ENCODE peak calls at places on chromosomes 5 and 9, in nine cellular contexts. Q is stomach, M is HCT116, F is heart right ventricle, A is sigmoid colon, C is neural progenitor cell, B is psoas muscle, J is OCI-LY7, W is esophagus squamous epithelium. G is an unnamed sample. For H3K4me1 and H3K36me3, the result is how much of the 10 kb centered on the place peaks cover.

GRCh38 chr5:113336975-113337374 is 97.8 kb downstream of the TSSK1B start:
- DNase-seq in B (peak), F (peak), J (peak), A (no peak), W (no peak), M (peak), Q (no peak), C (peak), G (no peak)

GRCh38 chr5:134503088-134503936 is 22.2 kb upstream of the JADE2 start:
- DNase-seq in C (no peak), W (no peak), F (peak), M (peak), J (no peak), B (peak), Q (peak), A (peak), G (no peak)

GRCh38 chr5:66850354-66851075 is 254.3 kb downstream of the MAST4 start:
- DNase-seq in F (no peak), J (no peak), M (no peak), A (no peak), W (no peak), Q (no peak), C (no peak), B (no peak), G (no peak)

GRCh38 chr5:81815318-81815717 is 64.4 kb upstream of the SSBP2 start:
- DNase-seq in F (no peak), B (no peak), C (no peak), W (no peak), Q (no peak), A (no peak), J (no peak), M (no peak), G (no peak)

GRCh38 chr5:6744841-6745705 is 31.8 kb downstream of the TENT4A start:
- DNase-seq in J (no peak), C (no peak), B (no peak), Q (no peak), W (no peak), A (peak), F (no peak), M (no peak), G (no peak)

GRCh38 chr5:75491621-75492020 is 19.8 kb downstream of the CERT1 start:
- DNase-seq in A (no peak), M (no peak), F (no peak), W (no peak), Q (no peak), C (no peak), B (no peak), J (no peak), G (no peak)

GRCh38 chr5:168891175-168891812 is 312.1 kb upstream of the PANK3 start:
- DNase-seq in Q (no peak), A (no peak), F (no peak), M (no peak), B (no peak), C (no peak), J (no peak), W (no peak), G (no peak)

GRCh38 chr5:54658014-54658413 is 140.5 kb downstream of the SNX18 start:
- DNase-seq in M (no peak), C (no peak), F (peak), A (no peak), J (no peak), B (no peak), Q (no peak), W (no peak), G (no peak)

GRCh38 chr9:137168907-137169763 is 716 bp downstream of the LRRC26 start:
- DNase-seq in J (no peak), W (no peak), B (no peak), M (peak), C (peak), F (no peak), Q (peak), A (no peak), G (no peak)

GRCh38 chr5:57889558-57889957 is 406.9 kb upstream of the ACTBL2 start:
- DNase-seq in M (peak), A (no peak), C (peak), W (no peak), F (peak), Q (no peak), B (no peak), J (no peak), G (no peak)

GRCh38 chr5:176912115-176912514 is 13.0 kb upstream of the HK3 start:
- DNase-seq in M (no peak), Q (no peak), J (no peak), C (no peak), A (no peak), F (no peak), B (no peak), W (no peak), G (no peak)

GRCh38 chr9:134605351-134605968 is 36.1 kb upstream of the COL5A1 start:
- DNase-seq in W (no peak), F (peak), J (no peak), C (no peak), A (no peak), M (no peak), Q (peak), B (no peak), G (no peak)

GRCh38 chr5:150323819-150324218 is 21.1 kb upstream of the ARSI start:
- DNase-seq in J (no peak), M (no peak), B (no peak), Q (no peak), A (no peak), F (no peak), W (no peak), C (no peak), G (no peak)

GRCh38 chr9:78210841-78211301 is 25.0 kb upstream of the CEP78 start:
- DNase-seq in C (no peak), B (no peak), J (peak), A (no peak), M (no peak), W (no peak), F (no peak), Q (no peak), G (no peak)

GRCh38 chr9:108569624-108570023 is 286.2 kb downstream of the ACTL7B start:
- DNase-seq in M (no peak), B (no peak), C (no peak), W (no peak), Q (no peak), A (no peak), F (no peak), J (no peak), G (no peak)

GRCh38 chr9:5453673-5454072 is 3.3 kb downstream of the CD274 start:
- DNase-seq in C (no peak), F (no peak), J (no peak), W (no peak), B (no peak), A (no peak), Q (no peak), M (no peak), G (no peak)

GRCh38 chr5:17169507-17169906 is 47.9 kb upstream of the BASP1 start:
- DNase-seq in F (no peak), A (no peak), B (no peak), C (no peak), W (no peak), J (no peak), M (no peak), Q (no peak), G (no peak)

GRCh38 chr9:14415947-14416346 is 102.0 kb upstream of the NFIB start:
- DNase-seq in B (no peak), Q (no peak), F (no peak), W (no peak), M (no peak), J (no peak), A (no peak), C (no peak), G (no peak)

GRCh38 chr5:76692274-76692540 is 23.7 kb upstream of the F2R start:
- DNase-seq in M (no peak), Q (no peak), C (no peak), J (no peak), F (no peak), A (no peak), W (no peak), B (no peak), G (no peak)

DNA sequence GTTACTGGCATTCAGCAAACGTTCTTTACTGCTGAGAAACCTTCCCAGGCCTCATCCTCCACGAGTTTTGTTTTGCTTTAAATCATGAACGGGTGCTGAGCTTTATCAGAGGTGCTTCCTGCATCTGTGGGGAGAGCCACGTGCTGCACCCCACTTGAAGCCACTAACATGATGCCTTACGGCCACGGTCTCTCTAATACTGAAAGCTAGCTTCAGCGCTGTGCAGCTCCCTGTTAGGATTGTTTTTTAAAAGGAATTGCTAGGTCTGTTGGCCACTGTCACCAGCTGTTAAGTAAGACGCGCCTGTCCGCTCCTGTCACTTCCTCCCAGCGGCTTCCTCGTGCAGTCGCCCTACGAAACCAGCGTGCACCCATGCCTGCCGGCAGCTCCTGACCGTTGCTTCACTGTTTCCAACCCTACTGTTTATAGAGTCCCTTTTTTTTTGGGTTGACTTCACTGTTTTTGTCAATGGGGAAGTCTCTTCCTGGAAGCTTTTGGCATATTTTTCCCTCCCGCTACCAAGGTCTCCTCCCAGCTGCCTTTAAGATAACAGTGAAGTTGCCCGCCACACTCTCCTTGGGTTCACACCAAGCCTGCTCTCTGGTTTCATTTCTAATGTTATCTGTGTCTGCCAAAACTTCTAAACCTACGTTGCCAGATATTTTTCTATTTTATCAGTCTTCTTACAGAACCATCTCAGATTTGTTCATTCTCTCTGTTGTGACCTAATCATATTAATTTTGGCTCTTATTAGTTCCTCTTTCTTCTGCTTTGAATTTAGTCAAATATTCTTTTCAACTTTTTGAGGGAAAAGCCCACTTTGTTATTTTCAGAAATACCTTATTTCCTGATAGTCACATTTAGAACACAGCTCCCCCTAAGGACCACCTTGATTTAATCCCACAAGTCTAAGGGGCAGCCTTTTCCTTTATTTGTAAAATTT is 20.2 kb downstream of the LPCAT1 start:
- DNase-seq in B (peak), C (no peak), J (peak), F (peak), A (no peak), M (no peak), W (no peak), Q (peak), G (peak)
- TF ChIP-seq CTCF in B (no peak), C (peak), J (peak), F (no peak), A (no peak), M (no peak), W (no peak), Q (no peak), G (no peak)

DNA sequence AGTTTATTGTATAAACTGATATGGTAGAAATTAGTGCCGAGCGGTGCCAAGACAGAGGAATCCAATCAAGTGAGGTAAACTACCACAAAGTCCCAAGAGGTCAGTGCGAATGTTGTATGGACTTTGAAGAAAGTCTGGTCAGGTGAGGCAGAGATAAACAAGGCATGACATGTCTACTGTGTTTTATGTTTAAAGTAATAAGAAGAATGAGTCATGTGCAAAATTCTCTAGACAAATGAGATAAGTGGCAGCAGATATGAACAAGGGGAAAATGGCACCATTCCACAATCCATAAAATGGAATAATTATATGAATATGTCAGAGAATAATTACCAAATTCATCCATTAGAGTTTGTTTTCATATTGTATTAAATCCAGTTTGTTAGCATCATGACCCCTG is 364.1 kb upstream of the CCNH start:
- DNase-seq in F (no peak), B (no peak), Q (no peak), C (no peak), A (no peak), W (no peak), J (no peak), M (no peak), G (no peak)
- H3K4me1 ChIP-seq in F (under half), B (under half), Q (under half), C (under half), A (under half), W (under half), J (under half), M (under half), G (under half)

GRCh38 chr5:123387313-123387712 is 35.9 kb downstream of the CEP120 start:
- DNase-seq in A (no peak), B (no peak), J (no peak), M (no peak), C (no peak), Q (no peak), F (no peak), W (no peak), G (no peak)

GRCh38 chr5:123389794-123390193 is 33.4 kb downstream of the CEP120 start:
- DNase-seq in W (no peak), A (no peak), F (no peak), B (no peak), M (no peak), C (no peak), Q (no peak), J (no peak), G (no peak)

DNA sequence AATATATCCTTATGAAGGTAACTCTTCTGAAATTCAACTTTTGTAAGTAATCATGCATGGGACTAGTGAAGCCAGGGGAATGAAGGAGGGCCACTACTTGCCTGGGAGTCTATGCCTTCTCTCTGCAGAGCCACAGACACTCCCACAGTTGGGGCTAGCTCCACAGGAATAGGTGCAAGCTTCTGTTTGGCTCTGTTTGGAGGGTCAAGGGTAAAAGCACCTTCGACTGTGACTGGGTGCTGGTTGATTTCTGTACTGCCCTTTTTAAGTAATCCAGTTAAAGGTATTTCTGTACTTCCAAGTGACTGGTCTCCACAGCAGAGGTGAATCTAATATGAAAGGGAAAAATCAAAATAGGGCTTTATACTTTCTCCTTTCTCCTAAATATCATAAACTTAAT is 32.2 kb downstream of the CEP120 start:
- DNase-seq in F (no peak), C (no peak), Q (no peak), M (no peak), B (no peak), A (no peak), W (no peak), J (no peak), G (no peak)
- H3K36me3 ChIP-seq in F (under half), C (under half), Q (half or more), M (under half), B (half or more), A (under half), W (under half), J (half or more), G (half or more)

DNA sequence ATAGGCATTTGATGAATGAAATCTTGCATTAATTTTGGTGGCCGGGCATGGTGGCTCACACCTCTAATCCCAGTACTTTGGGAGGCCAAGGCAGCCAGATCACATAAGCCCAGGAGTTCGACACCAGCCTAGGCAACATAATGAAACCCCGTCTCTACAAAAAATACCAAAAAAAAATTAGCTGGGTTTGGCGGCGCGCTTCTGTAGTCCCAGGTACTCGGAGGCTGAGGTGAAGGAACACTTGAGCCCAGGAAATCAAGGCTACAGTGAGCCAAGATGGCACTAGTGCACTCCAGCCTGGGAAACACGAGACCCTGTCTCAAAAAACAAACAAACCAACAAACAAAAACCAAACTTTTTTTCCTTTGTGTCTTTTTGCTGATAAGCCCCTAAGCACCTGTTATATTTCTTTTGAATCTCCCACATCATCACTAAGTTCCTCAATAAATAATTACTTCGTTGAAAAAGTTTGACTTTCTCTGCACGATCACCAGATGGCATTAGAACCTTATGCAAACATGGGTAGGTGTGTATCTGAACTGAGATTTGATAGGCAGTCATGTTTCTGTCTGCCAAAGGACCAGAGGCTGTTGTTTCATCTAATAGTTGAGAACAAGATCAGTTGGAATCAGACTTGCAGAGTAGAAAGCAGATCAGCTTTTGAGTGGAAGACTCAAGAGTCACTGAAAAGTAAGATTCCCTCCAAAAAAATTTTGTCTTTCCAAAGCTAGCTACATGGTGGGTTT is 5.5 kb upstream of the MATR3 start:
- DNase-seq in A (no peak), C (no peak), F (no peak), M (no peak), B (no peak), W (no peak), Q (no peak), J (peak), G (no peak)
- TF ChIP-seq CTCF in A (no peak), C (no peak), F (no peak), M (no peak), B (peak), W (no peak), Q (no peak), J (peak), G (no peak)

G was measured in left lung.